ENCODE peak calls at places on chromosomes 16 and 17, in nine cellular contexts. L is AG04450, C is fibroblast of lung, D is stomach, E is prostate gland, Q is left ventricle myocardium inferior, X is transverse colon, A is K562, I is esophagus squamous epithelium. U is an unnamed sample.
A peak's percentile ranks its signal among the peaks of the same experiment; 100 is the strongest.

GRCh38 chr17:72404872-72405271 is 284.1 kb downstream of the SOX9 start:
- DNase-seq in L (no peak), C (peak; percentile 18), D (no peak), E (no peak), Q (no peak), X (no peak), A (no peak), I (no peak), U (no peak)

GRCh38 chr17:31390748-31391495 is 553 bp upstream of the RAB11FIP4 start:
- DNase-seq in L (no peak), C (no peak), D (peak; percentile 23), E (no peak), Q (no peak), X (no peak), A (no peak), I (no peak), U (no peak)

GRCh38 chr16:546909-547770 is 13.1 kb upstream of the PRR35 start:
- DNase-seq in L (no peak), C (peak; percentile 33), D (peak; percentile 78), E (peak; percentile 77), Q (peak; percentile 68), X (peak; percentile 86), A (peak; percentile 46), I (no peak), U (peak; percentile 27)

GRCh38 chr17:13864551-13864950 is 204.8 kb upstream of the COX10 start:
- DNase-seq in L (no peak), C (peak; percentile 79), D (no peak), E (no peak), Q (no peak), X (no peak), A (no peak), I (no peak), U (no peak)

GRCh38 chr16:53094013-53094630 is 39.3 kb downstream of the CHD9 start:
- DNase-seq in L (no peak), C (no peak), D (peak; percentile 82), E (peak; percentile 52), Q (peak; percentile 68), X (peak; percentile 90), A (peak; percentile 53), I (no peak), U (peak; percentile 7)

GRCh38 chr17:83109793-83110645 is 30.6 kb downstream of the METRNL start:
- DNase-seq in L (peak; percentile 88), C (peak; percentile 94), D (peak; percentile 89), E (peak; percentile 89), Q (peak; percentile 83), X (peak; percentile 87), A (no peak), I (peak; percentile 47), U (no peak)

GRCh38 chr16:11328172-11329079 is 16.8 kb upstream of the RMI2 start:
- DNase-seq in L (peak; percentile 90), C (peak; percentile 98), D (peak; percentile 62), E (no peak), Q (peak; percentile 70), X (peak; percentile 75), A (no peak), I (peak; percentile 44), U (peak; percentile 31)

GRCh38 chr17:16052486-16052885 is 52.9 kb downstream of the TTC19 start:
- DNase-seq in L (no peak), C (no peak), D (no peak), E (no peak), Q (no peak), X (no peak), A (no peak), I (no peak), U (no peak)

GRCh38 chr16:23835390-23836077 is at the start of gene PRKCB:
- DNase-seq in L (no peak), C (peak; percentile 49), D (peak; percentile 68), E (peak; percentile 68), Q (peak; percentile 70), X (peak; percentile 89), A (peak; percentile 96), I (peak; percentile 57), U (peak; percentile 85)

GRCh38 chr16:4691666-4692412 is 1.5 kb upstream of the NUDT16L1 start:
- DNase-seq in L (no peak), C (no peak), D (no peak), E (no peak), Q (no peak), X (no peak), A (no peak), I (no peak), U (no peak)

GRCh38 chr17:1627987-1628855 is at the start of gene SLC43A2:
- DNase-seq in L (no peak), C (peak; percentile 68), D (peak; percentile 84), E (peak; percentile 81), Q (peak; percentile 84), X (peak; percentile 86), A (peak; percentile 86), I (no peak), U (peak; percentile 68)

GRCh38 chr17:39563476-39563875 is 44.2 kb downstream of the NEUROD2 start:
- DNase-seq in L (no peak), C (peak; percentile 6), D (no peak), E (no peak), Q (no peak), X (no peak), A (no peak), I (no peak), U (no peak)

GRCh38 chr16:89706446-89707260 is 5.1 kb upstream of the SPATA2L start:
- DNase-seq in L (no peak), C (no peak), D (no peak), E (no peak), Q (no peak), X (no peak), A (no peak), I (no peak), U (no peak)

DNA sequence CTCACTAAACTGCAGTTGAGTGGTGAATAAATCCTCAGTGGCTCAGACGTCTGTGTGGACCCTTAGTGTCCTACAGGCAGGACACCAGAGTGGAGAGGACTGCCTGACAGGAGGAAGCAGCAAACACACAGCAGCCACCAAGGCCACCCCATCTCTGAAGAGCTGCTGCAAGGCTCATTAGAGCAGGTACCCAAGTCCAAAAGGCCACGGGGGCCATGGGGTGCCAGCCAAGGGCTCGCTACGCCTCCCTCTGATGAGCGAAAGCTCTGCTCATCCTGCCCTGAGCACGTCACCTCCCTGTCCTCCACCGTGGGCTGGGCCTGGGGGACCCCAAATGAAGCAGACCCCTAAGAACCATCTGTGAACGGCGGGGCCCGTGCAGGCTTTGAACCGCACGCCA is 70.1 kb upstream of the DOC2B start:
- DNase-seq in L (no peak), C (no peak), D (no peak), E (no peak), Q (peak; percentile 5), X (peak; percentile 3), A (no peak), I (no peak), U (no peak)
- TF ChIP-seq CTCF in L (no peak), C (no peak), D (no peak), E (no peak), Q (no peak), X (no peak), A (no peak), I (no peak), U (no peak)

DNA sequence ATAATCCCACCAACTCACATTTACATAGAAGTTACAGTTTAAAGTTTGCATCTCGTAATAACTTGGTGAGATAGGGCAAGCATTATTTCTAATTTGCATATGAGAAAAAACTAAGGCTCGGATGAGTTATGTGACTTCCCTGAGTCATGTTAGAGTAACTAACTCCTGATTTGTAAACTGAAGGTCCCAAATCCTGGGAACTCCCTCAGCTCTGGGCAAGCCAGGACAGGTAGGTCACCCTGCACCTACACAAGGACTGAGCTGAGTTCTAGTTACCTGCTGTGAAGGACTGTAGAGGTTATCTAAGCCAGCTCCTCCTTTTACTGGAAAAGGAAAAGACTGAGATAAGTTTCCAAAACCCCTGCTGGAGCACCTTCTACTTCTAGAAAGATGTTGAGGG is 92.1 kb upstream of the HLF start:
- DNase-seq in L (no peak), C (no peak), D (no peak), E (no peak), Q (no peak), X (no peak), A (no peak), I (no peak), U (no peak)
- H3K9me3 ChIP-seq in L (no peaks in the 10 kb centered on the region), C (no peaks in the 10 kb centered on the region), D (no peaks in the 10 kb centered on the region), E (no peaks in the 10 kb centered on the region), Q (peaks cover 21% of the 10 kb centered on the region), X (peaks cover 7% of the 10 kb centered on the region), A (no peaks in the 10 kb centered on the region), I (no peaks in the 10 kb centered on the region), U (peaks cover 13% of the 10 kb centered on the region)

DNA sequence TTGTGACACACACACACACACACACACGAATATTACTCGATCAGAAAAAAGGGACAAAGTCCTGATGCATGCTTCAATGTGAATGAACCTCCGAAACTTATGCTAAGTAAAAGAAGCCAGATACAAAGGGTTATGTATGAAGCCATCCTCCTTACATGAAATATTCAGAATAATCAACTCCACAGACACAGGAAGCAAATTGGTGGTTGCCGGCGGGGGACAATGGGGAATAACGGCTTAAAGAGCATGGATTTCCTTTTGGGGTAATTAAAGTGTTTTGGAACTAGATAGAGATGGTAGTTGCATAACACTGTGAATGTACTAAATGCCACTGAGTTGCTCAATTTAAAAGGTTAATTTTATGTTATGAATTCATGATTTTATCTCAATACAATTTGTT is 8.1 kb upstream of the CACNG5 start:
- DNase-seq in L (no peak), C (no peak), D (no peak), E (no peak), Q (no peak), X (no peak), A (no peak), I (no peak), U (no peak)
- TF ChIP-seq CTCF in L (no peak), C (no peak), D (no peak), E (no peak), Q (no peak), X (no peak), A (no peak), I (no peak), U (no peak)

GRCh38 chr16:71767060-71767900 is 41.4 kb downstream of the AP1G1 start:
- DNase-seq in L (no peak), C (no peak), D (no peak), E (no peak), Q (no peak), X (no peak), A (no peak), I (no peak), U (no peak)

GRCh38 chr16:71771571-71771970 is 37.1 kb downstream of the AP1G1 start:
- DNase-seq in L (no peak), C (no peak), D (no peak), E (no peak), Q (no peak), X (no peak), A (no peak), I (no peak), U (no peak)

DNA sequence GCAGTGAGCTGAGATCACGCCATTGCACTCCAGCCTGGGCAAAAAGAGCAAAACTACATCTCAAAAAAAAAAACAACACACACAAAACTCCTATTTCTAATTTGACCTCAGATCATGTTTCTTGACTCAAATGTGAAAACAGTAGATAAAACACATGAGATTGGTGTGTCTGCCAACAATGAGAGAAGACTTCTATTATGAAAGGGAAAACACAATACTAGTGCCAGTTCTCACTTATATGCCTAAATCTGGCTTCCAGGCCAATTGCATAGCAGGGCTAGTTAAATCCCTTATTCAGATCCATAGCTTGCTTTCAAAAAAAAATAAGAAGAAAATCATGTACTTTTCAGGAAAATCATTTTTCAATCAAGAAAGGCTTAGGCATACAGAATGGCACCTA is 39.4 kb downstream of the AP1G1 start:
- DNase-seq in L (no peak), C (no peak), D (no peak), E (no peak), Q (no peak), X (no peak), A (no peak), I (no peak), U (no peak)
- H3K9me3 ChIP-seq in L (no peaks in the 10 kb centered on the region), C (no peaks in the 10 kb centered on the region), D (no peaks in the 10 kb centered on the region), E (no peaks in the 10 kb centered on the region), Q (no peaks in the 10 kb centered on the region), X (no peaks in the 10 kb centered on the region), A (no peaks in the 10 kb centered on the region), I (no peaks in the 10 kb centered on the region), U (no peaks in the 10 kb centered on the region)

U was measured in CD4-positive, alpha-beta T cell.